ENCODE peak calls at places on chromosomes 16 and 17, in ten cellular contexts. G is WERI-Rb-1; K is HL-60; B is H9; V is sigmoid colon; Q is fibroblast of mammary gland; J is OCI-LY7; F is neural crest cell; L is progenitor cell of endocrine pancreas; N is CD4-positive, alpha-beta T cell. T is an unnamed sample.

GRCh38 chr17:59121901-59122480 is 15.3 kb upstream of the TRIM37 start:
- DNase-seq in G (no peak), K (no peak), B (no peak), V (no peak), Q (no peak), J (no peak), F (no peak), L (no peak), N (no peak), T (no peak)

GRCh38 chr16:83935858-83936255 is 17.2 kb upstream of the OSGIN1 start:
- DNase-seq in G (no peak), K (no peak), B (no peak), V (no peak), Q (no peak), J (no peak), F (no peak), L (no peak), N (no peak), T (no peak)

GRCh38 chr16:64589836-64590235 is 532.0 kb downstream of the CDH11 start:
- DNase-seq in G (no peak), K (no peak), B (no peak), V (no peak), Q (peak; percentile 82), J (no peak), F (no peak), L (no peak), N (no peak), T (no peak)

GRCh38 chr16:56382901-56383355 is 42.4 kb downstream of the AMFR start:
- DNase-seq in G (no peak), K (no peak), B (no peak), V (no peak), Q (peak; percentile 64), J (no peak), F (no peak), L (no peak), N (no peak), T (no peak)

GRCh38 chr16:27273670-27274522 is 5.3 kb upstream of the NSMCE1 start:
- DNase-seq in G (no peak), K (no peak), B (no peak), V (no peak), Q (peak; percentile 86), J (peak; percentile 84), F (no peak), L (no peak), N (no peak), T (no peak)

GRCh38 chr16:19005561-19006445 is 22.1 kb downstream of the TMC7 start:
- DNase-seq in G (no peak), K (no peak), B (peak; percentile 46), V (no peak), Q (peak; percentile 54), J (no peak), F (peak; percentile 26), L (no peak), N (no peak), T (no peak)

GRCh38 chr17:50884354-50885311 is 18.5 kb upstream of the TOB1 start:
- DNase-seq in G (no peak), K (peak; percentile 41), B (peak; percentile 32), V (no peak), Q (no peak), J (no peak), F (no peak), L (no peak), N (no peak), T (no peak)

GRCh38 chr17:29723283-29724047 is 100.8 kb upstream of the CORO6 start:
- DNase-seq in G (no peak), K (peak; percentile 71), B (no peak), V (no peak), Q (no peak), J (peak; percentile 80), F (no peak), L (no peak), N (no peak), T (no peak)

GRCh38 chr17:3635474-3636153 is 436 bp downstream of the SHPK start:
- DNase-seq in G (peak; percentile 26), K (no peak), B (no peak), V (no peak), Q (no peak), J (no peak), F (no peak), L (no peak), N (no peak), T (no peak)

GRCh38 chr16:49953090-49953489 is 71.9 kb upstream of the CNEP1R1 start:
- DNase-seq in G (no peak), K (no peak), B (no peak), V (no peak), Q (no peak), J (no peak), F (no peak), L (no peak), N (no peak), T (no peak)

GRCh38 chr16:27515874-27516353 is 33.8 kb downstream of the GTF3C1 start:
- DNase-seq in G (peak; percentile 56), K (peak; percentile 15), B (peak; percentile 74), V (no peak), Q (peak; percentile 21), J (peak; percentile 46), F (peak; percentile 29), L (no peak), N (peak; percentile 6), T (peak; percentile 40)

GRCh38 chr16:81251871-81252270 is 13.4 kb downstream of the BCO1 start:
- DNase-seq in G (no peak), K (no peak), B (no peak), V (no peak), Q (no peak), J (no peak), F (no peak), L (no peak), N (no peak), T (no peak)

GRCh38 chr17:57665128-57665527 is 80.0 kb downstream of the CCDC182 start:
- DNase-seq in G (no peak), K (no peak), B (peak; percentile 59), V (peak; percentile 33), Q (no peak), J (no peak), F (no peak), L (no peak), N (no peak), T (peak; percentile 73)

GRCh38 chr16:81864646-81865382 is 85.7 kb downstream of the PLCG2 start:
- DNase-seq in G (no peak), K (no peak), B (no peak), V (no peak), Q (no peak), J (no peak), F (no peak), L (no peak), N (no peak), T (no peak)

GRCh38 chr16:21614896-21615295 is 15.5 kb downstream of the METTL9 start:
- DNase-seq in G (no peak), K (no peak), B (no peak), V (no peak), Q (no peak), J (no peak), F (no peak), L (no peak), N (no peak), T (no peak)

GRCh38 chr17:73820686-73821448 is 176.6 kb upstream of the SDK2 start:
- DNase-seq in G (peak; percentile 88), K (peak; percentile 27), B (peak; percentile 94), V (peak; percentile 12), Q (peak; percentile 92), J (peak; percentile 14), F (peak; percentile 18), L (no peak), N (no peak), T (peak; percentile 82)
- TF ChIP-seq CTCF in G (peak; percentile 70), K (no peak), B (peak; percentile 65), V (no peak), Q (peak; percentile 13), J (peak; percentile 46), F (peak; percentile 50), L (peak; percentile 41), N (no peak), T (peak; percentile 59)

GRCh38 chr17:42389135-42389417 is 834 bp upstream of the STAT3 start:
- DNase-seq in G (no peak), K (no peak), B (no peak), V (no peak), Q (no peak), J (no peak), F (no peak), L (no peak), N (no peak), T (no peak)

GRCh38 chr17:42389902-42390301 is 1.7 kb upstream of the STAT3 start:
- DNase-seq in G (no peak), K (no peak), B (no peak), V (peak; percentile 46), Q (no peak), J (no peak), F (no peak), L (no peak), N (no peak), T (no peak)

GRCh38 chr17:42387663-42388380 is 420 bp downstream of the STAT3 start:
- DNase-seq in G (peak; percentile 56), K (peak; percentile 64), B (peak; percentile 87), V (peak; percentile 80), Q (no peak), J (peak; percentile 34), F (peak; percentile 36), L (peak; percentile 21), N (no peak), T (peak; percentile 38)

GRCh38 chr17:42387221-42387657 is 1.0 kb downstream of the STAT3 start:
- DNase-seq in G (no peak), K (peak; percentile 69), B (no peak), V (peak; percentile 58), Q (peak; percentile 87), J (no peak), F (no peak), L (no peak), N (no peak), T (no peak)

GRCh38 chr17:42388381-42389134 is at the start of gene STAT3:
- DNase-seq in G (peak; percentile 100), K (peak; percentile 100), B (peak; percentile 100), V (peak; percentile 100), Q (peak; percentile 100), J (peak; percentile 100), F (peak; percentile 100), L (peak; percentile 100), N (peak; percentile 100), T (peak; percentile 100)
- TF ChIP-seq CTCF in G (no peak), K (no peak), B (no peak), V (no peak), Q (no peak), J (no peak), F (no peak), L (no peak), N (no peak), T (no peak)

DNA sequence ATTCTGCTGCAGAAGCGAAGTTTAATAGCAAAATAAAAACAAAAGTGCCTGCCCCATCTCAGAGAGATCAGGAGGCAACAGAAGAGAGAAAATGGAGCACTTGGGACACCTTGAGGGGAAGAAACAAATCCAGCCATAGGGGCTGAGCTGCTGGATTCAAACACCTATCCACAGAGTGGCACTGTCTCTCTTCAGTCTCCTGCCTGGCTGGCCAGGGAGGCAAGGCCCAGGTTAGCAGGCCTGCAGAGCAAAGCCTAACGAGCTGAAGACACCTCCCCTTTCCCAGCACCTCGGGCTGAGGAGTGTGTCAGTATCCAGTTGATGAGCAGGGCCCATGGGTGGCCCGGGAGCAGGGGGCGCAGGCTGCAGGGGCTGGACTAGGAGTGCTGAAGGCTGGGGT is 8.8 kb upstream of the KRT31 start:
- DNase-seq in G (no peak), K (no peak), B (no peak), V (no peak), Q (no peak), J (no peak), F (no peak), L (no peak), N (no peak), T (no peak)
- TF ChIP-seq CTCF in G (no peak), K (no peak), B (peak; percentile 12), V (no peak), Q (no peak), J (no peak), F (no peak), L (no peak), N (no peak), T (no peak)

GRCh38 chr16:29994613-29995329 is 646 bp downstream of the HIRIP3 start:
- DNase-seq in G (peak; percentile 81), K (peak; percentile 67), B (no peak), V (peak; percentile 82), Q (peak; percentile 79), J (no peak), F (no peak), L (no peak), N (no peak), T (peak; percentile 11)
- TF ChIP-seq CTCF in G (no peak), K (no peak), B (no peak), V (no peak), Q (no peak), J (no peak), F (no peak), L (no peak), N (no peak), T (no peak)

T was measured in BE2C.